ENCODE peak calls at places on chromosomes 13 and 19, in ten cellular contexts. H is fibroblast of villous mesenchyme; M is stimulated activated CD4-positive, alpha-beta T cell treated with anti-CD3 and anti-CD28 coated beads, Interleukin-4, amount 100 ng/mL, for 1 hour; O is NCI-H1694; F is mesendoderm; W is fibroblast of mammary gland; E is EH; B is LHCN-M2; P is astrocyte of the cerebellum; X is NCI-H1417. Y is an unnamed sample.

GRCh38 chr19:4831351-4832340 is at the start of gene TICAM1:
- DNase-seq in O (no peak), F (no peak), H (peak), M (peak), E (peak), W (peak), X (peak), P (no peak), B (peak), Y (peak)

GRCh38 chr19:5150902-5151741 is 182.2 kb downstream of the KDM4B start:
- DNase-seq in B (no peak), W (no peak), M (no peak), X (no peak), H (no peak), E (no peak), F (no peak), O (no peak), P (no peak), Y (no peak)

GRCh38 chr13:20370815-20371421 is 138.8 kb upstream of the GJB6 start:
- DNase-seq in F (peak), W (no peak), O (no peak), E (no peak), P (no peak), M (no peak), X (no peak), H (no peak), B (no peak), Y (no peak)

GRCh38 chr13:53338760-53339159 is 310.1 kb downstream of the OLFM4 start:
- DNase-seq in W (no peak), E (no peak), B (no peak), O (no peak), X (no peak), F (no peak), H (no peak), P (no peak), M (no peak), Y (no peak)

GRCh38 chr13:65613004-65613403 is 1617.1 kb downstream of the PCDH9 start:
- DNase-seq in W (no peak), O (no peak), P (no peak), M (no peak), F (peak), E (no peak), H (no peak), X (no peak), B (no peak), Y (no peak)

GRCh38 chr19:1591421-1592022 is 1.1 kb downstream of the MBD3 start:
- DNase-seq in E (peak), X (peak), H (peak), O (peak), P (no peak), F (peak), W (no peak), B (no peak), M (peak), Y (no peak)

GRCh38 chr13:110634558-110634957 is 19.2 kb downstream of the NAXD start:
- DNase-seq in P (peak), O (no peak), F (no peak), E (peak), X (peak), M (no peak), B (peak), H (peak), W (peak), Y (no peak)

GRCh38 chr19:2603320-2603719 is 99.2 kb downstream of the GNG7 start:
- DNase-seq in X (no peak), W (peak), E (peak), H (peak), O (no peak), M (no peak), B (no peak), P (peak), F (peak), Y (no peak)

GRCh38 chr13:41054212-41054877 is 7.0 kb upstream of the WBP4 start:
- DNase-seq in E (peak), X (peak), W (peak), H (peak), B (peak), P (peak), M (no peak), O (peak), F (peak), Y (no peak)

GRCh38 chr19:2215281-2215751 is 20.8 kb downstream of the PLEKHJ1 start:
- DNase-seq in M (peak), H (no peak), X (peak), B (no peak), E (no peak), W (no peak), F (peak), O (no peak), P (no peak), Y (no peak)

GRCh38 chr19:8305798-8306197 is 2.4 kb downstream of the CD320 start:
- DNase-seq in E (no peak), W (no peak), F (no peak), B (no peak), H (no peak), X (no peak), M (no peak), O (no peak), P (no peak), Y (no peak)

GRCh38 chr13:105969761-105970160 is 565.7 kb downstream of the EFNB2 start:
- DNase-seq in F (no peak), X (no peak), B (no peak), W (no peak), M (no peak), E (peak), P (no peak), O (no peak), H (peak), Y (no peak)

GRCh38 chr19:38090561-38090960 is 133.5 kb downstream of the DPF1 start:
- DNase-seq in E (no peak), M (no peak), W (no peak), X (no peak), B (no peak), O (no peak), F (no peak), H (no peak), P (no peak), Y (no peak)

GRCh38 chr19:2552859-2553258 is 76.9 kb downstream of the GADD45B start:
- DNase-seq in P (no peak), X (no peak), E (peak), B (no peak), F (peak), O (no peak), H (peak), M (peak), W (no peak), Y (no peak)

GRCh38 chr13:28316841-28317240 is 178.1 kb downstream of the FLT1 start:
- DNase-seq in H (no peak), E (no peak), X (no peak), M (no peak), F (no peak), W (no peak), O (no peak), P (no peak), B (no peak), Y (no peak)

GRCh38 chr13:72041165-72041564 is 174.2 kb upstream of the DACH1 start:
- DNase-seq in H (no peak), O (no peak), M (no peak), W (no peak), E (no peak), F (no peak), B (no peak), P (no peak), X (no peak), Y (no peak)

GRCh38 chr19:41769608-41770007 is 14.3 kb downstream of the CEACAM6 start:
- DNase-seq in B (no peak), H (no peak), X (no peak), P (no peak), O (no peak), F (no peak), E (no peak), M (no peak), W (no peak), Y (no peak)

GRCh38 chr13:30145709-30146367 is 161.5 kb downstream of the KATNAL1 start:
- DNase-seq in B (no peak), X (no peak), O (no peak), H (no peak), W (no peak), E (no peak), M (peak), F (no peak), P (no peak), Y (no peak)

GRCh38 chr13:106277483-106278154 is 257.8 kb downstream of the EFNB2 start:
- DNase-seq in E (no peak), B (no peak), F (peak), O (no peak), P (no peak), X (no peak), W (no peak), M (no peak), H (no peak), Y (no peak)

GRCh38 chr13:33318744-33319143 is 33.2 kb upstream of the STARD13 start:
- DNase-seq in H (no peak), B (peak), M (no peak), F (no peak), W (peak), E (peak), X (no peak), P (no peak), O (no peak), Y (no peak)

GRCh38 chr13:65966991-65967451 is 1263.1 kb downstream of the PCDH9 start:
- DNase-seq in B (peak), M (no peak), O (no peak), P (peak), H (peak), E (peak), F (peak), X (peak), W (peak), Y (no peak)

GRCh38 chr19:3224346-3225325 is at the start of gene CELF5:
- DNase-seq in F (peak), M (peak), P (no peak), E (peak), O (no peak), B (no peak), X (peak), W (no peak), H (peak), Y (peak)

GRCh38 chr13:75372517-75372916 is 109.5 kb downstream of the TBC1D4 start:
- DNase-seq in W (peak), F (peak), H (peak), O (peak), E (peak), M (no peak), X (peak), P (no peak), B (peak), Y (no peak)

GRCh38 chr13:74443623-74444022 is 309.4 kb upstream of the KLF12 start:
- DNase-seq in H (peak), E (peak), B (peak), O (no peak), M (no peak), F (peak), P (peak), W (peak), X (no peak), Y (no peak)